ENCODE peak calls at places on chromosomes 6 and 20, in eight cellular contexts. B is H4; J is psoas muscle; M is HT-29; C is pons; A is OCI-M1; Z is uterus; T is naive thymus-derived CD4-positive, alpha-beta T cell. K is an unnamed sample.

GRCh38 chr20:35465976-35466375 is 10.6 kb downstream of the CEP250 start:
- DNase-seq in C (no peak), J (peak; percentile 59), Z (peak; percentile 36), M (no peak), T (no peak), B (no peak), A (no peak), K (no peak)

GRCh38 chr6:136921521-136921935 is 573 bp upstream of the SLC35D3 start:
- DNase-seq in J (peak; percentile 18), C (no peak), A (no peak), M (peak; percentile 16), Z (no peak), T (no peak), B (no peak), K (no peak)

GRCh38 chr20:59525500-59526241 is 78.7 kb upstream of the PHACTR3 start:
- DNase-seq in M (peak; percentile 79), A (peak; percentile 58), C (peak; percentile 40), T (no peak), B (peak; percentile 26), J (peak; percentile 40), Z (no peak), K (no peak)

GRCh38 chr6:30800876-30801275 is 56.5 kb upstream of the IER3 start:
- DNase-seq in B (no peak), J (no peak), A (no peak), T (no peak), M (no peak), C (no peak), Z (no peak), K (no peak)

GRCh38 chr6:19838442-19839236 is 1.5 kb downstream of the ID4 start:
- DNase-seq in T (no peak), A (no peak), J (peak; percentile 22), M (no peak), Z (no peak), B (peak; percentile 15), C (no peak), K (no peak)

GRCh38 chr20:884983-885952 is 30.9 kb downstream of the ANGPT4 start:
- DNase-seq in C (no peak), B (no peak), Z (no peak), J (no peak), A (no peak), T (no peak), M (no peak), K (no peak)

GRCh38 chr20:18137412-18138265 is at the start of the genes KAT14 and PET117:
- DNase-seq in B (peak; percentile 79), M (peak; percentile 94), Z (peak; percentile 82), C (peak; percentile 84), T (peak; percentile 95), A (peak; percentile 94), J (peak; percentile 96), K (peak; percentile 91)

GRCh38 chr20:50924261-50924660 is 7.0 kb downstream of the ADNP start:
- DNase-seq in C (no peak), B (no peak), Z (no peak), M (no peak), A (no peak), T (no peak), J (no peak), K (no peak)

K was measured in naive B cell.